ENCODE peak calls at places on chromosomes 1 and 21, in six cellular contexts. One of them, this sample, is unnamed. For H3K4me1, the result is how much of the 10 kb centered on the place peaks cover.

GRCh38 chr1:11354893-11355593 is 82.0 kb downstream of the UBIAD1 start:
- DNase-seq in vagina: no peak
- DNase-seq in uterus: no peak
- DNase-seq in breast epithelium: no peak
- DNase-seq in tibial artery: no peak
- DNase-seq in upper lobe of right lung: no peak
- DNase-seq in this sample: no peak

GRCh38 chr1:238177960-238178359 is 287.2 kb upstream of the ZP4 start:
- DNase-seq in vagina: no peak
- DNase-seq in uterus: no peak
- DNase-seq in breast epithelium: no peak
- DNase-seq in tibial artery: no peak
- DNase-seq in upper lobe of right lung: no peak
- DNase-seq in this sample: no peak

GRCh38 chr1:236099622-236100021 is 34.7 kb upstream of the NID1 start:
- DNase-seq in vagina: no peak
- DNase-seq in uterus: no peak
- DNase-seq in breast epithelium: no peak
- DNase-seq in tibial artery: no peak
- DNase-seq in upper lobe of right lung: no peak
- DNase-seq in this sample: no peak

GRCh38 chr1:152458384-152459185 is 44.5 kb upstream of the CRNN start:
- DNase-seq in vagina: peak
- DNase-seq in uterus: peak
- DNase-seq in breast epithelium: peak
- DNase-seq in tibial artery: peak
- DNase-seq in upper lobe of right lung: peak
- DNase-seq in this sample: peak

GRCh38 chr1:205986291-205986690 is 16.9 kb downstream of the RAB7B start:
- DNase-seq in vagina: no peak
- DNase-seq in uterus: no peak
- DNase-seq in breast epithelium: no peak
- DNase-seq in tibial artery: no peak
- DNase-seq in upper lobe of right lung: no peak
- DNase-seq in this sample: no peak

GRCh38 chr1:161359316-161359715 is 8.4 kb downstream of the CFAP126 start:
- DNase-seq in vagina: no peak
- DNase-seq in uterus: no peak
- DNase-seq in breast epithelium: no peak
- DNase-seq in tibial artery: no peak
- DNase-seq in upper lobe of right lung: no peak
- DNase-seq in this sample: no peak

GRCh38 chr1:244896550-244896949 is 32.2 kb upstream of the HNRNPU start:
- DNase-seq in vagina: no peak
- DNase-seq in uterus: no peak
- DNase-seq in breast epithelium: no peak
- DNase-seq in tibial artery: no peak
- DNase-seq in upper lobe of right lung: no peak
- DNase-seq in this sample: no peak

GRCh38 chr1:52553372-52554266 is 727 bp upstream of the TUT4 start:
- DNase-seq in vagina: no peak
- DNase-seq in uterus: peak
- DNase-seq in breast epithelium: peak
- DNase-seq in tibial artery: peak
- DNase-seq in upper lobe of right lung: peak
- DNase-seq in this sample: peak

GRCh38 chr1:210746024-210746423 is 387.9 kb downstream of the KCNH1 start:
- DNase-seq in vagina: no peak
- DNase-seq in uterus: no peak
- DNase-seq in breast epithelium: no peak
- DNase-seq in tibial artery: no peak
- DNase-seq in upper lobe of right lung: no peak
- DNase-seq in this sample: no peak

GRCh38 chr1:218783916-218784315 is 389.8 kb upstream of the LYPLAL1 start:
- DNase-seq in vagina: no peak
- DNase-seq in uterus: no peak
- DNase-seq in breast epithelium: no peak
- DNase-seq in tibial artery: no peak
- DNase-seq in upper lobe of right lung: no peak
- DNase-seq in this sample: no peak

GRCh38 chr1:25047506-25048240 is 117.6 kb upstream of the RUNX3 start:
- DNase-seq in vagina: no peak
- DNase-seq in uterus: no peak
- DNase-seq in breast epithelium: no peak
- DNase-seq in tibial artery: no peak
- DNase-seq in upper lobe of right lung: no peak
- DNase-seq in this sample: no peak

GRCh38 chr1:224700915-224701531 is 84.9 kb downstream of the CNIH3 start:
- DNase-seq in vagina: no peak
- DNase-seq in uterus: no peak
- DNase-seq in breast epithelium: no peak
- DNase-seq in tibial artery: no peak
- DNase-seq in upper lobe of right lung: no peak
- DNase-seq in this sample: no peak

GRCh38 chr1:116374340-116375164 is 1.5 kb downstream of the ATP1A1 start:
- DNase-seq in vagina: no peak
- DNase-seq in uterus: no peak
- DNase-seq in breast epithelium: no peak
- DNase-seq in tibial artery: no peak
- DNase-seq in upper lobe of right lung: no peak
- DNase-seq in this sample: no peak

GRCh38 chr1:234148350-234148749 is 224.9 kb upstream of the COA6 start:
- DNase-seq in vagina: no peak
- DNase-seq in uterus: no peak
- DNase-seq in breast epithelium: no peak
- DNase-seq in tibial artery: no peak
- DNase-seq in upper lobe of right lung: no peak
- DNase-seq in this sample: no peak

GRCh38 chr1:2585318-2586092 is 1.1 kb upstream of the PRXL2B start:
- DNase-seq in vagina: no peak
- DNase-seq in uterus: peak
- DNase-seq in breast epithelium: no peak
- DNase-seq in tibial artery: peak
- DNase-seq in upper lobe of right lung: peak
- DNase-seq in this sample: peak

GRCh38 chr21:15140321-15141019 is 75.7 kb upstream of the NRIP1 start:
- DNase-seq in vagina: no peak
- DNase-seq in uterus: no peak
- DNase-seq in breast epithelium: no peak
- DNase-seq in tibial artery: no peak
- DNase-seq in upper lobe of right lung: no peak
- DNase-seq in this sample: no peak

GRCh38 chr1:35269190-35269988 is 880 bp downstream of the ZMYM4 start:
- DNase-seq in vagina: no peak
- DNase-seq in uterus: no peak
- DNase-seq in breast epithelium: no peak
- DNase-seq in tibial artery: no peak
- DNase-seq in upper lobe of right lung: no peak
- DNase-seq in this sample: no peak

GRCh38 chr1:16989676-16990391 is 9.4 kb upstream of the MFAP2 start:
- DNase-seq in vagina: no peak
- DNase-seq in uterus: no peak
- DNase-seq in breast epithelium: no peak
- DNase-seq in tibial artery: no peak
- DNase-seq in upper lobe of right lung: no peak
- DNase-seq in this sample: no peak

GRCh38 chr1:230399321-230400006 is 26.7 kb downstream of the PGBD5 start:
- DNase-seq in vagina: no peak
- DNase-seq in uterus: no peak
- DNase-seq in breast epithelium: no peak
- DNase-seq in tibial artery: no peak
- DNase-seq in upper lobe of right lung: no peak
- DNase-seq in this sample: no peak

GRCh38 chr1:70319750-70320149 is 34.8 kb downstream of the ANKRD13C start:
- DNase-seq in vagina: no peak
- DNase-seq in uterus: no peak
- DNase-seq in breast epithelium: no peak
- DNase-seq in tibial artery: no peak
- DNase-seq in upper lobe of right lung: no peak
- DNase-seq in this sample: no peak

GRCh38 chr21:35198004-35198403 is 148.9 kb upstream of the RUNX1 start:
- DNase-seq in vagina: no peak
- DNase-seq in uterus: no peak
- DNase-seq in breast epithelium: no peak
- DNase-seq in tibial artery: no peak
- DNase-seq in upper lobe of right lung: no peak
- DNase-seq in this sample: no peak

GRCh38 chr1:172286629-172287076 is 133.8 kb upstream of the C1orf105 start:
- DNase-seq in vagina: no peak
- DNase-seq in uterus: peak
- DNase-seq in breast epithelium: no peak
- DNase-seq in tibial artery: peak
- DNase-seq in upper lobe of right lung: no peak
- DNase-seq in this sample: peak

DNA sequence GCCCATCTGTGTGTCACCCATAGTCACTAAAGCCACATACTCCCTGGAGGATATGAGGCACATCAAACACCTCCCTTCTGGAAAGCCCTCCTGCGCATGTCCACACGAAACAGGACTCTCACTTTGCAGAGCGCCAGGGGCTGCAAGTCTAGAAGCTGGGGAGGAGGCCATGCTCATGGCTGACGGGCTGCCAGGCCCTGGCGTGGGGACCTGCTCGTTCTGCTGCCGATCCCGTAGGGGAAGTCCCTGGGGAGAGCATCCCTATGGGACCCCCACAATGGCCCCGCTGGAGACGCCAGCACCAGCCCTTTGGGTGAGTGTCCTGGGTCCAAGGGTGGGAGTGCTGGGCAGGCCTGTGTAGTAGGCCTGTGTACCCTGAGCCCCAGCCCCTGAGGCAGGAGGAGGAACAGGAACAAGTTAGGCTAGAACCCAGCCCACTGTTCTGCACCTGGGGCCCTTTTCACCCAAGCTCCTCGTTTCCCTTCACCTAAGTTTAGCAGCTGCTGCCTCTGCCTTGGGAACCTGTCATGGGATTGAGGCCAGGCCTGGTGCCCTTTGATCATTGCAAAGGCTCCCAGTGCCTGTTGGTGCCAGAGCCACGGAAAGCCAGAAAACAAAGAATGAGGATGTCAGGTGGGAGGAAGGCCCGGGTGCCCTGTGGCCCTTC is 9.9 kb downstream of the FAM3B start:
- DNase-seq in vagina: no peak
- DNase-seq in uterus: no peak
- DNase-seq in breast epithelium: no peak
- DNase-seq in tibial artery: no peak
- DNase-seq in upper lobe of right lung: no peak
- DNase-seq in this sample: no peak
- H3K4me1 ChIP-seq in vagina: under half
- H3K4me1 ChIP-seq in uterus: under half
- H3K4me1 ChIP-seq in breast epithelium: under half
- H3K4me1 ChIP-seq in tibial artery: under half
- H3K4me1 ChIP-seq in upper lobe of right lung: under half
- H3K4me1 ChIP-seq in this sample: under half

GRCh38 chr21:45050786-45051489 is 23.4 kb upstream of the ADARB1 start:
- DNase-seq in vagina: no peak
- DNase-seq in uterus: no peak
- DNase-seq in breast epithelium: no peak
- DNase-seq in tibial artery: peak
- DNase-seq in upper lobe of right lung: no peak
- DNase-seq in this sample: no peak
- H3K4me3 ChIP-seq in vagina: no peak
- H3K4me3 ChIP-seq in uterus: no peak
- H3K4me3 ChIP-seq in breast epithelium: no peak
- H3K4me3 ChIP-seq in tibial artery: no peak
- H3K4me3 ChIP-seq in upper lobe of right lung: no peak
- H3K4me3 ChIP-seq in this sample: no peak

DNA sequence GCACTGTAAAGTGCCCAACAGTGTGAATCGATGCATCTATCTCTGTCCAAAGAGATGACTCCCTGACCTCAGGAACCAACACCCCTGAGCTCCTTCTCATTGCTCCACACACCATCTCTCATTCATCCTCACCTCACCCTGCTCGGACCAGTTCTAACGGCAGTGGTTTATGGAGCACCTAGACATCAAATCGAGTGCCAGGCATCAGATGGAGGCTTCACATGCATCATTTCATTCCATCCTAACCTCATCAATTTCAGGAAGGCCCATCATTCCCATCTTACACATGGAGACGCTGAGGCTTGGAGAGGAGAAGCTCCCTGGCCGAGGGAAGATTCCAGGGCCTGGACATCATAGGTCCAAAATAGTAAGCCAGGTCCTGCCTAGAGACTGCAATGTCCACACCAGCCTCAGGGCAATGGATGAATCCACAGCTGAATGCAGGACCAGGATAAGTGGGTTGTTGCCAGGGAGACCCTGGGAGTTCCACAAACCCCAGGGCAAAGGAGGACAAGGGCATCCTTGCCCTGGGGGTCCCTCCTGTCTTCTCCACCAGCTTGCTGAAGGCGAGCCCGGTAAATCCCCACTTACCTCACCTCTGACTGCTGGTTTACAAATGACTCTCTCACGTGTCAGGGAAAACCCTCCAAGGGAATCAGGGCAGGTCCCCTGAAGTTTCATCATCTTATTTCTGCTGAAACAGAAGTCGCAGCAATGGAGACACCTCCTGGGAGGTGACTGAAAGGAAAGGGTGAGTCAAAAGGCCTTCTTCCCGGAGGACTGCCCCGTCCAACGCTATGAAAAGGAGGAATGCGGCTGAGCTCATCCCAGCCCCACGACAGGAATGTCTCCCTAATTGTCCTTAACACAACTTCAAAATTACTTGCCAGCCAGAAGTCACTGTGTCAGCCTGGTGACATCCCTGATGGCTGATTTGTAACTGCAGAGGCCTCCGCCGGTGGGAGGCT is 9.0 kb upstream of the IFFO2 start:
- DNase-seq in vagina: no peak
- DNase-seq in uterus: no peak
- DNase-seq in breast epithelium: no peak
- DNase-seq in tibial artery: no peak
- DNase-seq in upper lobe of right lung: peak
- DNase-seq in this sample: no peak
- TF ChIP-seq CTCF in vagina: no peak
- TF ChIP-seq CTCF in uterus: no peak
- TF ChIP-seq CTCF in breast epithelium: no peak
- TF ChIP-seq CTCF in tibial artery: no peak
- TF ChIP-seq CTCF in upper lobe of right lung: no peak
- TF ChIP-seq CTCF in this sample: no peak

GRCh38 chr21:34093083-34093482 is 19.7 kb downstream of the MRPS6 start:
- DNase-seq in vagina: no peak
- DNase-seq in uterus: no peak
- DNase-seq in breast epithelium: no peak
- DNase-seq in tibial artery: no peak
- DNase-seq in upper lobe of right lung: no peak
- DNase-seq in this sample: no peak
- H3K4me1 ChIP-seq in vagina: under half
- H3K4me1 ChIP-seq in uterus: under half
- H3K4me1 ChIP-seq in breast epithelium: under half
- H3K4me1 ChIP-seq in tibial artery: under half
- H3K4me1 ChIP-seq in upper lobe of right lung: under half
- H3K4me1 ChIP-seq in this sample: under half

This sample was measured in psoas muscle.